ENCODE peak calls at places on chromosomes 16 and 17, in seven cellular contexts. One of them, this sample, is unnamed.

GRCh38 chr16:71339481-71340171 is 18.9 kb upstream of the CALB2 start:
- DNase-seq in endothelial cell of umbilical vein: no peak
- DNase-seq in PC-9: peak
- DNase-seq in DND-41: no peak
- DNase-seq in fibroblast of lung: no peak
- DNase-seq in GM23248: no peak
- DNase-seq in neural progenitor cell: no peak
- DNase-seq in this sample: no peak

GRCh38 chr16:25838724-25839186 is 147.0 kb downstream of the HS3ST4 start:
- DNase-seq in endothelial cell of umbilical vein: peak
- DNase-seq in PC-9: peak
- DNase-seq in DND-41: peak
- DNase-seq in fibroblast of lung: peak
- DNase-seq in GM23248: peak
- DNase-seq in neural progenitor cell: peak
- DNase-seq in this sample: peak

GRCh38 chr17:41957058-41957868 is 9.3 kb upstream of the CNP start:
- DNase-seq in endothelial cell of umbilical vein: peak
- DNase-seq in PC-9: no peak
- DNase-seq in DND-41: no peak
- DNase-seq in fibroblast of lung: no peak
- DNase-seq in GM23248: no peak
- DNase-seq in neural progenitor cell: peak
- DNase-seq in this sample: no peak

GRCh38 chr16:66946974-66947301 is 11.6 kb downstream of the CES2 start:
- DNase-seq in endothelial cell of umbilical vein: no peak
- DNase-seq in PC-9: no peak
- DNase-seq in DND-41: no peak
- DNase-seq in fibroblast of lung: no peak
- DNase-seq in GM23248: no peak
- DNase-seq in neural progenitor cell: no peak
- DNase-seq in this sample: no peak

GRCh38 chr17:1188812-1189211 is 9.0 kb upstream of the ABR start:
- DNase-seq in endothelial cell of umbilical vein: peak
- DNase-seq in PC-9: no peak
- DNase-seq in DND-41: no peak
- DNase-seq in fibroblast of lung: peak
- DNase-seq in GM23248: peak
- DNase-seq in neural progenitor cell: no peak
- DNase-seq in this sample: no peak

GRCh38 chr17:52759864-52760263 is 601.4 kb upstream of the CA10 start:
- DNase-seq in endothelial cell of umbilical vein: no peak
- DNase-seq in PC-9: no peak
- DNase-seq in DND-41: no peak
- DNase-seq in fibroblast of lung: no peak
- DNase-seq in GM23248: no peak
- DNase-seq in neural progenitor cell: no peak
- DNase-seq in this sample: no peak

GRCh38 chr17:77453613-77454559 is 313.1 kb downstream of the SEC14L1 start:
- DNase-seq in endothelial cell of umbilical vein: no peak
- DNase-seq in PC-9: no peak
- DNase-seq in DND-41: peak
- DNase-seq in fibroblast of lung: no peak
- DNase-seq in GM23248: no peak
- DNase-seq in neural progenitor cell: no peak
- DNase-seq in this sample: no peak

GRCh38 chr16:80993293-80993691 is 13.4 kb downstream of the CMC2 start:
- DNase-seq in endothelial cell of umbilical vein: peak
- DNase-seq in PC-9: peak
- DNase-seq in DND-41: no peak
- DNase-seq in fibroblast of lung: peak
- DNase-seq in GM23248: peak
- DNase-seq in neural progenitor cell: no peak
- DNase-seq in this sample: no peak

GRCh38 chr16:68985855-68986254 is 119.6 kb upstream of the HAS3 start:
- DNase-seq in endothelial cell of umbilical vein: no peak
- DNase-seq in PC-9: no peak
- DNase-seq in DND-41: no peak
- DNase-seq in fibroblast of lung: peak
- DNase-seq in GM23248: peak
- DNase-seq in neural progenitor cell: no peak
- DNase-seq in this sample: peak

GRCh38 chr16:86299882-86300490 is 210.3 kb upstream of the FOXF1 start:
- DNase-seq in endothelial cell of umbilical vein: no peak
- DNase-seq in PC-9: no peak
- DNase-seq in DND-41: no peak
- DNase-seq in fibroblast of lung: no peak
- DNase-seq in GM23248: no peak
- DNase-seq in neural progenitor cell: peak
- DNase-seq in this sample: no peak

GRCh38 chr16:86298166-86299131 is 211.9 kb upstream of the FOXF1 start:
- DNase-seq in endothelial cell of umbilical vein: no peak
- DNase-seq in PC-9: no peak
- DNase-seq in DND-41: no peak
- DNase-seq in fibroblast of lung: peak
- DNase-seq in GM23248: peak
- DNase-seq in neural progenitor cell: peak
- DNase-seq in this sample: no peak

GRCh38 chr16:86303787-86304685 is 206.3 kb upstream of the FOXF1 start:
- DNase-seq in endothelial cell of umbilical vein: no peak
- DNase-seq in PC-9: no peak
- DNase-seq in DND-41: no peak
- DNase-seq in fibroblast of lung: peak
- DNase-seq in GM23248: no peak
- DNase-seq in neural progenitor cell: no peak
- DNase-seq in this sample: no peak

GRCh38 chr16:86302710-86303109 is 207.6 kb upstream of the FOXF1 start:
- DNase-seq in endothelial cell of umbilical vein: no peak
- DNase-seq in PC-9: no peak
- DNase-seq in DND-41: no peak
- DNase-seq in fibroblast of lung: no peak
- DNase-seq in GM23248: no peak
- DNase-seq in neural progenitor cell: no peak
- DNase-seq in this sample: no peak

DNA sequence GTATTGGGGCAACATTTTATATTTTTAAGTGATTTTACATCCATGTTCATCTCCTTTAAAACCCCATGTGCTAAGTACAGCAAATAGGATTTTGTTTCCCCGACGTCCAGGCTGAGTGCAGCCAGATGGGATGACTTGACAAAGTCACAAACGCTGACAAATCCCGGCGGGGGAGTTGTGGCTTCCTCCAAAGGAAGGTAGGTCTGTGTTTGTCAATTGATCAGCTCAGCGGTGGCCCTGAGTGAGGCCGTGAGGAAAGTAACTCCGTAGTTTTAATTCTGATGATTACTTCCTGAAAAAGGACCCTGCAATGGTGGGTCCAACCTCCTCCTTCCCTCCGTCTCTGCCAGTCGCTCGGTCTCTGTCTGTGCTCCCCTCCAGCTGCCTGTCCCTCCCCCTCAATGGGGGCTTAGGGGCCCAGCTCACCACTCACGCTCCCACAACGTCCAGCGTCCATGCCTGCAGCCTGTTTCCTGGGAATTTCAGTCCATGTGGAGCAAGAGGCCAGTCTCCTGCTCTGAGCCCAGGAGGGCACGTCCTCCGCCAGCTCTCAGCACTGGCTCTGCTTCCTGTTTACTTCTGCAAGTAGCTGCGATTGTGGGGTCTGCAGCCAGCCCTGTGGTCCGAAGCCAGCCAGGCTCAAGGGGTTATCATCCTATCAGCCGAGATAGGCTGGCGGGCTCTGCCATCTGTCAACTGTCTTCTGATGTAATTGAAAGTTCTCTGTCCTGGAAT is 209.4 kb upstream of the FOXF1 start:
- DNase-seq in endothelial cell of umbilical vein: peak
- DNase-seq in PC-9: no peak
- DNase-seq in DND-41: no peak
- DNase-seq in fibroblast of lung: peak
- DNase-seq in GM23248: peak
- DNase-seq in neural progenitor cell: peak
- DNase-seq in this sample: no peak
- TF ChIP-seq EZH2 in endothelial cell of umbilical vein: peak
- TF ChIP-seq EZH2 in PC-9: no peak
- TF ChIP-seq EZH2 in DND-41: peak
- TF ChIP-seq EZH2 in fibroblast of lung: no peak
- TF ChIP-seq EZH2 in GM23248: no peak
- TF ChIP-seq EZH2 in neural progenitor cell: no peak
- TF ChIP-seq EZH2 in this sample: no peak

DNA sequence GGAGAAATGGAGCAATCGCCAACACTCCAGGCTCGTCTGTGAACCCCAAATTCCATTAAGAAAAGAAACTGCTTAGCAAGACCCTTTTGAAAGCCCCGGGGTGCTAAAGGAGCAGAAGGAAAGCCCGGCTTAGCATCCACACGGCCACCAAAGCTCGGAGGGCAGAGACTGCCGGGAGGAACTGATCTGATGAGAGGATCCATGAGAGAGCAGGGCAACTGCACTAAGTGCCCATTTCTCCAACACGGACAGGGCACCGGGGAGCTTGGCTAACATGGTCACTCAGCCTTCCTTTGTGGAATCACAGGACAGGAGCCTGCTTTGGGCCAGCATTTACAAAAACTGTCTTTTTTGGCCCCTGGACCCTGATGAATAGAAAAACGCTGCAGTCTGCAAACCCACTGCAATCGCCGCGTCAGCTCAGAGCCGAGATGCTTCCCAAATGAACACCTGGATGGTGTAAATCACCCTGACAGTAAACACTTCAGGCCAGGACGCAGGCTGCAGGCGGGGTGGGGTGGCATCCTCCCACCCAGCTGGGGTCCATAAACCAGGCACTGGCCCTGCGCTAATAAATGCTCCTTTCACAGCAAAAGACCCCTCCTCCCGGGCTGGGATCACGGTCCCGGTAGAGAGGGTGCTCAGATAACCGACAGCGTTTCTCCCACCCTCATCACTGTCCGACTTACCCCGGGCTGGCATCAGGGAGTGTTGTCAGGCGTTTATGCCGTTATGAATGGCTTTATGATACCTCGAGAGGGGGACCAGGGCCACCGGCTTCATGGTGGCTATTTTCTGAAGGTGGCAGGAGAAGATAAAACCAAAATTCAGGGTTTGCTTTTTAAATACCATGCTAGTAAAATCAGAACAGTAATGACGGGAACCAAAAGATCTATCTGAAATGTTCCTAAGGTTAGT is 299.5 kb downstream of the IRF8 start:
- DNase-seq in endothelial cell of umbilical vein: no peak
- DNase-seq in PC-9: no peak
- DNase-seq in DND-41: no peak
- DNase-seq in fibroblast of lung: no peak
- DNase-seq in GM23248: no peak
- DNase-seq in neural progenitor cell: peak
- DNase-seq in this sample: no peak
- TF ChIP-seq EZH2 in endothelial cell of umbilical vein: no peak
- TF ChIP-seq EZH2 in PC-9: no peak
- TF ChIP-seq EZH2 in DND-41: no peak
- TF ChIP-seq EZH2 in fibroblast of lung: no peak
- TF ChIP-seq EZH2 in GM23248: peak
- TF ChIP-seq EZH2 in neural progenitor cell: no peak
- TF ChIP-seq EZH2 in this sample: no peak

GRCh38 chr17:74325376-74325742 is 667 bp upstream of the KIF19 start:
- DNase-seq in endothelial cell of umbilical vein: no peak
- DNase-seq in PC-9: no peak
- DNase-seq in DND-41: no peak
- DNase-seq in fibroblast of lung: no peak
- DNase-seq in GM23248: no peak
- DNase-seq in neural progenitor cell: no peak
- DNase-seq in this sample: no peak

GRCh38 chr17:74328487-74328886 is 2.5 kb downstream of the KIF19 start:
- DNase-seq in endothelial cell of umbilical vein: no peak
- DNase-seq in PC-9: no peak
- DNase-seq in DND-41: no peak
- DNase-seq in fibroblast of lung: no peak
- DNase-seq in GM23248: no peak
- DNase-seq in neural progenitor cell: no peak
- DNase-seq in this sample: no peak

GRCh38 chr17:74324521-74324920 is 1.5 kb upstream of the KIF19 start:
- DNase-seq in endothelial cell of umbilical vein: no peak
- DNase-seq in PC-9: no peak
- DNase-seq in DND-41: no peak
- DNase-seq in fibroblast of lung: no peak
- DNase-seq in GM23248: no peak
- DNase-seq in neural progenitor cell: no peak
- DNase-seq in this sample: no peak

GRCh38 chr17:74326506-74326905 is 480 bp downstream of the KIF19 start:
- DNase-seq in endothelial cell of umbilical vein: no peak
- DNase-seq in PC-9: no peak
- DNase-seq in DND-41: no peak
- DNase-seq in fibroblast of lung: no peak
- DNase-seq in GM23248: no peak
- DNase-seq in neural progenitor cell: peak
- DNase-seq in this sample: no peak

DNA sequence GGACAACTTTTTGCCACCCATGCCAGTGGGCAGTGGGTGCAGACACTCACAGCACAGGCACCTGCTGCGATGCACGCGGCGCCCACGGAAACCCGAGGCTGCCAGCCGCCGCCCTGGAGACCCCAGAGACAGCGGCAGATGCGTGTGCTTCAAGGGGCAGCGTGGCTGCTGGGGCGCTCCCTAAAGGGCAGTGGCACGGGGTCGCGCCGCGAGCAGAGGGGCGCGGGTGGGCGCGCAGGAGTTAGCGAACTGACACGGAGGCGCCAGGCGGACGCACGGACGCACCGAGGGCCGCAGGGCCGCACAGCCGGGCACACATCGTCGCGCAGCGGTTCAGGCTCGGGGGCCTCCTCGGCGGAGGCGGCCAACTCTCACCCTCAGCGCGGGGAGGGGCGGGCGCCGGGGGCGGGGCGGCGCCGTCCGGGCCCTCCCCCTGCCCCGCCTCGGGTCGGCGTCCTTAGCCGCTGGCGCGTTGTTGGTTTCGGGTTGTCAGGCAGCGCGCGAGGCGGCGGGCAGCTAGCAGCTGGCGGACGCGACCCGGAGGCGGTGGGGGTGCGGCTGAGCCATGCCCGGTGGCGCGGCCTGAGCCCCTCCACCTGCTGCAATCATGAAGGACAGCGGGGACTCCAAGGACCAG is at the start of gene KIF19:
- DNase-seq in endothelial cell of umbilical vein: no peak
- DNase-seq in PC-9: no peak
- DNase-seq in DND-41: no peak
- DNase-seq in fibroblast of lung: no peak
- DNase-seq in GM23248: peak
- DNase-seq in neural progenitor cell: peak
- DNase-seq in this sample: no peak
- TF ChIP-seq EZH2 in endothelial cell of umbilical vein: peak
- TF ChIP-seq EZH2 in PC-9: no peak
- TF ChIP-seq EZH2 in DND-41: no peak
- TF ChIP-seq EZH2 in fibroblast of lung: no peak
- TF ChIP-seq EZH2 in GM23248: no peak
- TF ChIP-seq EZH2 in neural progenitor cell: peak
- TF ChIP-seq EZH2 in this sample: no peak

DNA sequence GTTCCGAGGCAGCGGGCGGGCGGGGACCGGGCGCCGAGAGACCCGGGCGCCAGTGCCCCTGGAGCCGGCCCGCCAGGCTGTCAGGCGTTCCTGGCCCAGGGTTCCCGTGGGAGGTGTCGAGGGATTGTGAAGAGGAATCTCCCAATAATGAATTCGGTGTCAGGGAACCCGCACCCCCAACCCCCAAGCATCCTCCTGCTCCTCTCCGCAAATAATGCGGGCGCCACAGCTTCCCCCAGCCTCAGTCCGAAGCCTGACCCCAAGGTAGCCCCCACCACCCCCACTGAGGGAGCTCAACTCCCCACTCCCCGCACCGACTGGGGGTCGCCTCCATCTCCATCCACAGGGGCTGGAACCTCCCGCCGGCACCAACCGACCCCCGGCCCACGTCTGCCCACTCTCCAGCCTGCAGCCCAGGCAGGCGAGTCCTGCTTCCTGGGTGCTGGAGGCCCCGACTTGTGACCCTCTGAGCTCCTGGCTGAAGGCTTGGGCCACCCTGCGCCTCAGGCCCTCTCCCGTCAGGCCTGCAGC is 641 bp upstream of the CASKIN1 start:
- DNase-seq in endothelial cell of umbilical vein: no peak
- DNase-seq in PC-9: no peak
- DNase-seq in DND-41: no peak
- DNase-seq in fibroblast of lung: no peak
- DNase-seq in GM23248: peak
- DNase-seq in neural progenitor cell: no peak
- DNase-seq in this sample: no peak
- TF ChIP-seq EZH2 in endothelial cell of umbilical vein: peak
- TF ChIP-seq EZH2 in PC-9: no peak
- TF ChIP-seq EZH2 in DND-41: no peak
- TF ChIP-seq EZH2 in fibroblast of lung: peak
- TF ChIP-seq EZH2 in GM23248: peak
- TF ChIP-seq EZH2 in neural progenitor cell: no peak
- TF ChIP-seq EZH2 in this sample: no peak

This sample was measured in PC-3.